ENCODE peak calls at places on chromosome 6, in ten cellular contexts. T is cardiac muscle cell; N is endothelial cell; K is HTR-8/SVneo; S is stimulated activated CD8-positive, alpha-beta memory T cell treated with anti-CD3 and anti-CD28 coated beads, Interleukin-2, amount 100 ng/mL, for 1 hour; V is left ventricle myocardium superior; L is left ventricle myocardium inferior; P is ELR; F is activated effector memory CD4-positive, alpha-beta T cell treated with Interleukin-2 at 50 U/mL for 16 hours; J is endodermal cell. Q is an unnamed sample.

GRCh38 chr6:150128425-150128824 is 14.4 kb upstream of the PPP1R14C start:
- DNase-seq in F (no peak), J (no peak), V (no peak), P (no peak), T (no peak), K (no peak), S (no peak), L (no peak), N (no peak), Q (no peak)

GRCh38 chr6:146224449-146224848 is 195.6 kb downstream of the GRM1 start:
- DNase-seq in L (no peak), V (no peak), K (no peak), F (no peak), J (no peak), T (peak), S (no peak), N (no peak), P (no peak), Q (no peak)

GRCh38 chr6:127539292-127539691 is 20.2 kb upstream of the MTCL3 start:
- DNase-seq in S (no peak), F (no peak), P (peak), T (peak), L (no peak), J (no peak), K (no peak), V (no peak), N (no peak), Q (no peak)

GRCh38 chr6:53754330-53754729 is 40.5 kb upstream of the LRRC1 start:
- DNase-seq in T (no peak), J (no peak), V (no peak), L (no peak), S (no peak), P (no peak), K (no peak), N (no peak), F (no peak), Q (no peak)

GRCh38 chr6:13573255-13573654 is 1.1 kb upstream of the SIRT5 start:
- DNase-seq in K (no peak), S (no peak), J (no peak), V (no peak), P (no peak), T (no peak), L (no peak), F (no peak), N (no peak), Q (no peak)

GRCh38 chr6:75070244-75070643 is 135.6 kb downstream of the COL12A1 start:
- DNase-seq in N (no peak), S (no peak), J (no peak), F (no peak), V (no peak), L (no peak), P (peak), T (no peak), K (no peak), Q (no peak)

GRCh38 chr6:122389704-122390103 is 9.7 kb upstream of the HSF2 start:
- DNase-seq in V (no peak), F (no peak), N (no peak), J (no peak), K (no peak), L (no peak), P (no peak), S (no peak), T (peak), Q (no peak)

GRCh38 chr6:157045831-157046454 is 268.8 kb downstream of the ARID1B start:
- DNase-seq in N (no peak), K (peak), T (peak), S (no peak), V (no peak), L (no peak), P (peak), F (no peak), J (no peak), Q (no peak)